ENCODE peak calls at places on chromosomes 6 and 20, in five cellular contexts. X, Z, N, V and Y are unnamed samples.

GRCh38 chr6:10269814-10270472 is 144.9 kb downstream of the TFAP2A start:
- DNase-seq in V (no peak), X (no peak), Z (no peak), N (no peak), Y (no peak)

GRCh38 chr6:40359808-40360207 is 227.4 kb downstream of the LRFN2 start:
- DNase-seq in N (peak), V (no peak), X (no peak), Z (no peak), Y (no peak)

GRCh38 chr6:149896491-149896890 is 1.4 kb downstream of the RAET1E start:
- DNase-seq in X (no peak), Z (no peak), N (no peak), V (no peak), Y (no peak)

GRCh38 chr20:36297656-36298055 is 8.5 kb upstream of the DLGAP4 start:
- DNase-seq in X (no peak), Z (peak), N (no peak), V (no peak), Y (no peak)

GRCh38 chr20:58140787-58141396 is 87.6 kb downstream of the ANKRD60 start:
- DNase-seq in X (no peak), Z (peak), V (no peak), N (no peak), Y (no peak)

GRCh38 chr20:25067102-25067987 is 9.4 kb upstream of the ACSS1 start:
- DNase-seq in V (peak), Z (no peak), N (no peak), X (no peak), Y (no peak)

GRCh38 chr20:58550661-58551060 is 35.5 kb upstream of the APCDD1L start:
- DNase-seq in V (no peak), Z (peak), N (no peak), X (no peak), Y (no peak)

GRCh38 chr20:21398109-21398480 is 769 bp upstream of the NKX2-4 start:
- DNase-seq in V (no peak), X (no peak), Z (no peak), N (no peak), Y (no peak)

GRCh38 chr6:87095056-87095527 is at the start of gene CGA:
- DNase-seq in N (no peak), V (no peak), X (no peak), Z (no peak), Y (no peak)

GRCh38 chr6:13725052-13725451 is 13.4 kb upstream of the RANBP9 start:
- DNase-seq in X (no peak), V (no peak), Z (no peak), N (no peak), Y (no peak)

GRCh38 chr6:132934496-132934895 is 120.1 kb downstream of the RPS12 start:
- DNase-seq in Z (no peak), V (no peak), X (no peak), N (no peak), Y (no peak)

GRCh38 chr6:5084787-5085637 is at the start of gene PPP1R3G:
- DNase-seq in Z (peak), X (peak), V (peak), N (peak), Y (no peak)

GRCh38 chr20:44620030-44620429 is 31.5 kb downstream of the ADA start:
- DNase-seq in X (no peak), V (no peak), N (no peak), Z (no peak), Y (no peak)

GRCh38 chr6:149461670-149462069 is 23.1 kb downstream of the ZC3H12D start:
- DNase-seq in V (no peak), N (no peak), Z (no peak), X (no peak), Y (no peak)

GRCh38 chr6:21665101-21665435 is 71.5 kb downstream of the SOX4 start:
- DNase-seq in Z (no peak), V (no peak), X (no peak), N (no peak), Y (no peak)

GRCh38 chr6:91569071-91569470 is 982.2 kb upstream of the MAP3K7 start:
- DNase-seq in Z (no peak), V (no peak), X (no peak), N (no peak), Y (no peak)

GRCh38 chr6:20712011-20712410 is 177.8 kb downstream of the CDKAL1 start:
- DNase-seq in X (no peak), N (no peak), Z (no peak), V (no peak), Y (no peak)

GRCh38 chr20:37990571-37991151 is 42.6 kb downstream of the TTI1 start:
- DNase-seq in X (no peak), N (no peak), V (peak), Z (no peak), Y (no peak)

GRCh38 chr6:227074-227782 is 65.1 kb upstream of the DUSP22 start:
- DNase-seq in V (peak), Z (no peak), X (no peak), N (no peak), Y (no peak)

GRCh38 chr20:37351689-37352610 is 6.0 kb downstream of the SRC start:
- DNase-seq in V (no peak), X (no peak), N (no peak), Z (peak), Y (no peak)

GRCh38 chr6:145086197-145086596 is 649.1 kb downstream of the EPM2A start:
- DNase-seq in Z (no peak), N (peak), X (no peak), V (no peak), Y (peak)

GRCh38 chr6:16736856-16737255 is 24.4 kb downstream of the ATXN1 start:
- DNase-seq in X (no peak), N (no peak), Z (no peak), V (no peak), Y (no peak)

GRCh38 chr6:36962874-36963273 is 8.3 kb downstream of the PI16 start:
- DNase-seq in Z (peak), X (no peak), N (peak), V (peak), Y (peak)

GRCh38 chr6:12009904-12010634 is 2.0 kb upstream of the HIVEP1 start:
- DNase-seq in X (no peak), Z (no peak), V (no peak), N (no peak), Y (no peak)

GRCh38 chr6:45423901-45424627 is 46.3 kb upstream of the SUPT3H start:
- DNase-seq in Z (peak), X (peak), N (peak), V (peak), Y (no peak)

GRCh38 chr6:149905911-149906371 is 8.0 kb upstream of the RAET1E start:
- DNase-seq in X (no peak), Z (no peak), V (no peak), N (no peak), Y (no peak)

GRCh38 chr6:34423254-34423653 is 2.6 kb downstream of the RPS10 start:
- DNase-seq in Z (no peak), V (no peak), N (no peak), X (no peak), Y (no peak)

GRCh38 chr20:52076164-52076563 is 115.4 kb downstream of the ZFP64 start:
- DNase-seq in X (no peak), V (no peak), N (no peak), Z (no peak), Y (no peak)

GRCh38 chr6:168828800-168829199 is 387.8 kb downstream of the SMOC2 start:
- DNase-seq in N (no peak), X (no peak), V (no peak), Z (no peak), Y (no peak)

GRCh38 chr6:138160329-138161117 is 1.2 kb upstream of the ARFGEF3 start:
- DNase-seq in V (no peak), N (no peak), Z (no peak), X (no peak), Y (no peak)

GRCh38 chr20:53078761-53079482 is 106.8 kb downstream of the TSHZ2 start:
- DNase-seq in N (no peak), V (no peak), X (no peak), Z (no peak), Y (no peak)

GRCh38 chr20:33687370-33687915 is 1.3 kb upstream of the E2F1 start:
- DNase-seq in V (no peak), N (no peak), Z (no peak), X (no peak), Y (no peak)

GRCh38 chr6:168527451-168528210 is 86.6 kb downstream of the SMOC2 start:
- DNase-seq in N (no peak), X (peak), V (no peak), Z (no peak), Y (no peak)

GRCh38 chr20:41141153-41141815 is 3.9 kb downstream of the PLCG1 start:
- DNase-seq in Z (peak), X (peak), N (no peak), V (peak), Y (no peak)

GRCh38 chr20:5657190-5657872 is 92.9 kb upstream of the SHLD1 start:
- DNase-seq in V (peak), N (no peak), Z (peak), X (no peak), Y (no peak)

GRCh38 chr20:56676679-56677078 is 47.6 kb downstream of the TFAP2C start:
- DNase-seq in N (peak), V (no peak), X (no peak), Z (no peak), Y (no peak)

GRCh38 chr20:56676001-56676400 is 46.9 kb downstream of the TFAP2C start:
- DNase-seq in N (no peak), Z (no peak), V (no peak), X (no peak), Y (no peak)
- TF ChIP-seq POLR2AphosphoS5 in N (no peak), Z (no peak), V (no peak), X (no peak), Y (no peak)

GRCh38 chr6:2988426-2989331 is 11.0 kb upstream of the NQO2 start:
- DNase-seq in X (peak), V (peak), Z (peak), N (peak), Y (no peak)
- TF ChIP-seq POLR2AphosphoS5 in X (peak), V (peak), Z (peak), N (peak), Y (no peak)

DNA sequence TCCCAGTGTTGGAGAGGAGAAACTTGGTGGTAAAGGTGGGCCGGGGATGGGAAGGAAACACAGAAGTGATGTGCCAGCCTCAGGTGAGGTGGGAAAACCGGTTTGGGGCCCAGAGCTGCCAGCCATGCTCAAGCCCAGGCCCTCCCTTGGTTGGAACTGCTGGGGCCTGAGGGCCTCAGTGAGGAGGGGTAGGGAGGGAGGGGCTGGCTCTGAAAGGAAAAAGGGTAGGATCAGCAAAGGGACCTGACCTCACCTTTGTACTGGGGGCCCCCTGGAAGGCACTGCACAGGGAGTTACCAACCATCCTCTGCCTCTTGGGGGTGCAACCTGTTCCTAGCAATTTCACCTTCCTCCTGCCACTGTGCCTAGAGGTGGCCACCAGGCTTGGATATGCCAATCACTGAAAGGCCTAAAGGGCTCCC is 1.8 kb upstream of the SPEF1 start:
- DNase-seq in X (no peak), N (no peak), Z (no peak), V (no peak), Y (no peak)
- TF ChIP-seq POLR2AphosphoS5 in X (no peak), N (no peak), Z (no peak), V (no peak), Y (no peak)

GRCh38 chr6:32973934-32974333 is 5.5 kb downstream of the BRD2 start:
- DNase-seq in N (peak), Z (no peak), V (no peak), X (no peak), Y (no peak)

GRCh38 chr6:32976334-32977069 is 8.1 kb downstream of the BRD2 start:
- DNase-seq in Z (no peak), X (no peak), N (no peak), V (no peak), Y (no peak)

GRCh38 chr6:32975886-32976285 is 7.5 kb downstream of the BRD2 start:
- DNase-seq in Z (no peak), V (no peak), N (no peak), X (no peak), Y (no peak)

GRCh38 chr6:32973144-32973854 is 4.9 kb downstream of the BRD2 start:
- DNase-seq in N (peak), V (peak), X (no peak), Z (peak), Y (no peak)

DNA sequence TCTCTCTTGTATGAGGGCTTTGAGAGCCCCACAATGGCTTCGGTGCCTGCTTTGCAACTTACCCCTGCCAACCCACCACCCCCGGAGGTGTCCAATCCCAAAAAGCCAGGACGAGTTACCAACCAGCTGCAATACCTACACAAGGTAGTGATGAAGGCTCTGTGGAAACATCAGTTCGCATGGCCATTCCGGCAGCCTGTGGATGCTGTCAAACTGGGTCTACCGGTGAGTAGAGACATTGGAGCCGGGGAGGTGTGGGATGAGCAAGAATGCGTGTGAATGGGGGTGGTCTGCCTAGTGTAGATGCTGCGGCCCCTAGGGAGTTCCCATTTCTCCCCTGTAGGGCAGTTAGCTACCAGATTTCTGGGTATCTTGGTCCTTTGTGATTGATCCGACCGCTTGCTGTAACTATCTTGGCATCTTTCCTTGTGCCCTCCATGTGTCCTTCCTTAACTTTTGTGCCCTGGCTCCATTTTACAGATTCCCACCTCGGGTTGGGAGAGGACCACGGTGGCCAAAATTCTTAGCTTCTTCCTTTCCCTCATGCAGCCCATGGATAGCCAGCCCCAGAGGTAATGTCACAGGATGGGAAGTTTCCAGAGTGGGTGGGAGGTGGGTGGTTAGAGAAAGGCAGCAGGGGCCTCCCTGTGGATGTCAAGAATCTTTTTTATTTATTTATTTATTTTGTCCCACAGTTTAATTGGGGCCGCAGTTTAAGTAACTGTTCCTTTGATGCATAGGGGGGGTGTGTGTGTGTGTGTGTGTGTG is 6.3 kb downstream of the BRD2 start:
- DNase-seq in V (no peak), X (no peak), N (no peak), Z (no peak), Y (no peak)
- TF ChIP-seq POLR2AphosphoS5 in V (no peak), X (no peak), N (no peak), Z (no peak), Y (no peak)

DNA sequence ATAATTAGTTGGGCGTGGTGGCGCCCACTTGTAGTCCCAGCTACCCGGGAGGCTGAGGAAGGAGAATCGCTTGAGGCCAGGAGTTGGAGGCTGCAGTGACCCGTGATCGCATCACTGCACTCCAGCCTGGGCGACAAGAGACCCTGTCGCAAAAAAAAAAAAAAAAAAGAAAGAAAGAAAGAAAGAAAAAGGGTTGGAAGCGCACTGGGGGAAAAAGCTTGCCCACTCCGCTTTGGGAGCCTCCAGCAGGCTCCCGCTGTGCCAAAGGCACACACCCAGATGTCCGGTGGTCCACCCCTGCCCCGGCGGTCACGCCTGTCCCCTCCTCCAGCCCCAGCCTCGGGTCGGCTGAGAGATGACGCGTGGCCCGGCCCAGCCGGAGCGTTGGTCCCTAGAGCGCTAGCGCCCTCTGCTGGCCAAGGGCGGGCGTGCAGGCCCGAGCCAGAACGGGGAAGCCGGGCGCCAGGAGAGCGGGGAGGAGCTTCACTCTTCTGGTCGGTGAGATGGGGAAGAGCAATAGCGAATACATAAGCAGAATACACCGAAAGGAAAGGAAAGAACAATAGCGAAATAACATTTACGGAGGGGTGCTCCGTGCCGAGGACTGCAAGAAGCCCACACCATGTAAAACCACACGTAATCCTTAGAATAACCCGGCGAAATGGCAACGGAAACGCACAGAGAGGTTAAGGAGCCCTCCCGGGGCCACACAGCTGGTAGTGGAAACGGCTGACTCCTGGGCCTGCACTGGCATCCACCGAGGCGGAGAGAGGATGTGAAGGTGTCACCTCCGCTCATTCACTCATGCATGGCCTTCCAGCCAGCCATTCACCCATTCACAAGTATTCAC is 41.7 kb downstream of the UBE2V1 start:
- DNase-seq in X (peak), N (peak), V (peak), Z (peak), Y (no peak)
- TF ChIP-seq POLR2AphosphoS5 in X (peak), N (no peak), V (no peak), Z (no peak), Y (no peak)

DNA sequence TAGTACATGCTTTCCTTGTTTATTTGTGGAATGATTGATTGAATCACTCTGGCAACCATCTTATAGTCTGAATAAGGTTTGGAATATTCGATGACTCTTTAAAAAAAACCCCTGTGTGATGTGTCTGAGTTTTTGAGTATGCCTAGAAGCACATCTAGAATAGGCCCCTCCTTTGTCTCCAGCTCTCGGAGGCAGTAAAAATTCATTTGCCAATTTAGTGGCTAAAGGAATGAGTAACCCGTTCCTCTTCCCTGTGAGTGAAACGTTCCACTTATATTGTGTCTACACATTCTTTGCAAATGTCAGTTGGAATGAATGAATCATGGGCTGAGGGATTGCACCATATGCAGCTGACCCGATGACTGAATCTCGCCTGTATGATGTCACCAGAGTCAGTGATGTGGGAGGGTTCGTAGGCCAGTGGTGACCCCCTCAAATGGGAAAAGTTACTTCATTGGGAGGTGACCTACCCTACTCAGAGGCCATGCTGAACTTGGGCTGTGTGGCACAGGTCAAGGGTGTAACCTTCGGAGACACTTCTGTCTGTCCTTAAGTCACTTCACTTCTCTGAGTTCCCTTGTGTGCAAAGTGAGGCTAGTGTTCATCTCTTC is 21.6 kb downstream of the MOCS3 start:
- DNase-seq in Z (no peak), X (no peak), V (no peak), N (no peak), Y (no peak)
- TF ChIP-seq POLR2AphosphoS5 in Z (peak), X (peak), V (peak), N (no peak), Y (no peak)

DNA sequence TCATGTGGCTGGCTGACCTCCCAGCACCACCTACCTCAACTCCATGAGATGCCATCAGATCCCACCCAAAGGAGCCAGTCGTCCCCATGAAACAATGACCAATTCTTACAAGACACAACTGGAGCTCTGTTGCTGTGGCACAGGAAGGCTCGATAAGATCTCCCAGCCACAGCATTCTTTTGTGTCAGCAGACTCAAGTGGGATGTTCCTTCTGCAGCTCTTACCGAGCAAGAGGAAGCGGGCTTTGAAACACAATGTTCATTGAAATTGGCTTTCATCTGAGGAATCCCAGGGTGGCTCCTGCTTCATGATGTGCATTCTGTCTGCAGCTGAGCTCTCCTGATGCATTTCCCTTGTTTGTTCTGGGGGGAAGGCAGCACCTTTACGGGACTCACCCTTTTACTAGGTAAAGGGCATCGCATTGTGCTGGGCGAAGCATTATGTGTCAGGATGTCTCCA is 222.0 kb upstream of the SGK1 start:
- DNase-seq in N (peak), V (no peak), X (no peak), Z (no peak), Y (no peak)
- TF ChIP-seq POLR2AphosphoS5 in N (no peak), V (no peak), X (peak), Z (no peak), Y (no peak)

GRCh38 chr20:61371501-61372150 is 119.6 kb downstream of the CDH4 start:
- DNase-seq in N (no peak), Z (no peak), V (no peak), X (peak), Y (no peak)
- TF ChIP-seq POLR2AphosphoS5 in N (no peak), Z (no peak), V (no peak), X (no peak), Y (no peak)